ENCODE peak calls at places on chromosomes 2 and 18, in ten cellular contexts. X, U, I, G, W, T, V, Y, D and K are unnamed samples.

GRCh38 chr2:230899287-230899686 is 25.8 kb downstream of the GPR55 start:
- DNase-seq in X (no peak), U (no peak), I (no peak), G (no peak), W (no peak), T (no peak), V (peak; percentile 51), Y (peak; percentile 23), D (no peak), K (peak; percentile 15)

GRCh38 chr2:110101280-110101844 is 14.3 kb downstream of the MALL start:
- DNase-seq in X (peak; percentile 91), U (no peak), I (peak; percentile 97), G (peak; percentile 84), W (no peak), T (peak; percentile 96), V (peak; percentile 98), Y (no peak), D (peak; percentile 52), K (peak; percentile 98)

GRCh38 chr2:60350791-60351190 is 202.7 kb downstream of the BCL11A start:
- DNase-seq in X (no peak), U (no peak), I (no peak), G (no peak), W (no peak), T (no peak), V (no peak), Y (no peak), D (peak; percentile 78), K (no peak)

GRCh38 chr18:36066001-36066400 is 1.4 kb downstream of the RPRD1A start:
- DNase-seq in X (no peak), U (no peak), I (no peak), G (no peak), W (no peak), T (no peak), V (no peak), Y (no peak), D (no peak), K (no peak)

GRCh38 chr2:133599211-133599610 is 30.9 kb upstream of the NCKAP5 start:
- DNase-seq in X (no peak), U (no peak), I (no peak), G (no peak), W (no peak), T (no peak), V (no peak), Y (no peak), D (no peak), K (no peak)

GRCh38 chr18:75041586-75041985 is 167.4 kb downstream of the PTGR3 start:
- DNase-seq in X (peak; percentile 23), U (no peak), I (no peak), G (no peak), W (no peak), T (no peak), V (no peak), Y (no peak), D (no peak), K (no peak)

GRCh38 chr2:127763776-127764175 is 47.2 kb downstream of the WDR33 start:
- DNase-seq in X (no peak), U (no peak), I (no peak), G (no peak), W (no peak), T (no peak), V (no peak), Y (no peak), D (no peak), K (no peak)

GRCh38 chr2:205505344-205505743 is 177.0 kb upstream of the NRP2 start:
- DNase-seq in X (no peak), U (no peak), I (no peak), G (no peak), W (no peak), T (no peak), V (no peak), Y (no peak), D (no peak), K (no peak)

GRCh38 chr2:113206251-113206650 is 32.5 kb downstream of the PSD4 start:
- DNase-seq in X (no peak), U (no peak), I (no peak), G (no peak), W (no peak), T (no peak), V (peak; percentile 39), Y (no peak), D (no peak), K (peak; percentile 46)

GRCh38 chr18:21257383-21257782 is 15.4 kb downstream of the GREB1L start:
- DNase-seq in X (no peak), U (no peak), I (no peak), G (no peak), W (no peak), T (no peak), V (no peak), Y (no peak), D (no peak), K (no peak)

GRCh38 chr18:67568166-67568565 is 51.6 kb upstream of the DSEL start:
- DNase-seq in X (no peak), U (no peak), I (no peak), G (no peak), W (no peak), T (no peak), V (no peak), Y (no peak), D (no peak), K (no peak)

GRCh38 chr2:220913384-220913783 is 658.7 kb downstream of the EPHA4 start:
- DNase-seq in X (no peak), U (no peak), I (no peak), G (no peak), W (no peak), T (no peak), V (no peak), Y (no peak), D (no peak), K (no peak)

GRCh38 chr2:128958241-128958640 is 639.6 kb upstream of the HS6ST1 start:
- DNase-seq in X (no peak), U (no peak), I (no peak), G (no peak), W (no peak), T (no peak), V (no peak), Y (no peak), D (no peak), K (no peak)

GRCh38 chr2:160140001-160140400 is 60.1 kb downstream of the ITGB6 start:
- DNase-seq in X (no peak), U (no peak), I (no peak), G (no peak), W (no peak), T (no peak), V (no peak), Y (no peak), D (no peak), K (no peak)
- H3K27ac ChIP-seq in X (no peak overlapping the region), U (no peak overlapping the region), I (no peak overlapping the region), G (peak overlapping the region; percentile 24), W (no peak overlapping the region), T (peak overlapping the region; percentile 66), V (no peak overlapping the region), Y (no peak overlapping the region), D (peak overlapping the region; percentile 39), K (peak overlapping the region; percentile 34)

GRCh38 chr18:22420649-22421048 is 2.9 kb upstream of the CTAGE1 start:
- DNase-seq in X (no peak), U (no peak), I (no peak), G (no peak), W (no peak), T (no peak), V (no peak), Y (no peak), D (no peak), K (no peak)
- H3K36me3 ChIP-seq in X (no peaks in the 10 kb centered on the region), U (no peaks in the 10 kb centered on the region), I (no peaks in the 10 kb centered on the region), G (no peaks in the 10 kb centered on the region), W (no peaks in the 10 kb centered on the region), T (no peaks in the 10 kb centered on the region), V (no peaks in the 10 kb centered on the region), Y (no peaks in the 10 kb centered on the region), D (no peaks in the 10 kb centered on the region), K (no peaks in the 10 kb centered on the region)

GRCh38 chr2:224908820-224909219 is 133.4 kb downstream of the DOCK10 start:
- DNase-seq in X (no peak), U (no peak), I (no peak), G (no peak), W (no peak), T (no peak), V (no peak), Y (no peak), D (no peak), K (no peak)

GRCh38 chr2:224915126-224915525 is 127.1 kb downstream of the DOCK10 start:
- DNase-seq in X (no peak), U (no peak), I (no peak), G (no peak), W (no peak), T (no peak), V (no peak), Y (no peak), D (no peak), K (no peak)

GRCh38 chr2:224904390-224904789 is 137.9 kb downstream of the DOCK10 start:
- DNase-seq in X (no peak), U (no peak), I (no peak), G (no peak), W (no peak), T (no peak), V (no peak), Y (no peak), D (no peak), K (no peak)

GRCh38 chr2:224910535-224910934 is 131.7 kb downstream of the DOCK10 start:
- DNase-seq in X (no peak), U (no peak), I (no peak), G (no peak), W (no peak), T (no peak), V (no peak), Y (no peak), D (no peak), K (no peak)

DNA sequence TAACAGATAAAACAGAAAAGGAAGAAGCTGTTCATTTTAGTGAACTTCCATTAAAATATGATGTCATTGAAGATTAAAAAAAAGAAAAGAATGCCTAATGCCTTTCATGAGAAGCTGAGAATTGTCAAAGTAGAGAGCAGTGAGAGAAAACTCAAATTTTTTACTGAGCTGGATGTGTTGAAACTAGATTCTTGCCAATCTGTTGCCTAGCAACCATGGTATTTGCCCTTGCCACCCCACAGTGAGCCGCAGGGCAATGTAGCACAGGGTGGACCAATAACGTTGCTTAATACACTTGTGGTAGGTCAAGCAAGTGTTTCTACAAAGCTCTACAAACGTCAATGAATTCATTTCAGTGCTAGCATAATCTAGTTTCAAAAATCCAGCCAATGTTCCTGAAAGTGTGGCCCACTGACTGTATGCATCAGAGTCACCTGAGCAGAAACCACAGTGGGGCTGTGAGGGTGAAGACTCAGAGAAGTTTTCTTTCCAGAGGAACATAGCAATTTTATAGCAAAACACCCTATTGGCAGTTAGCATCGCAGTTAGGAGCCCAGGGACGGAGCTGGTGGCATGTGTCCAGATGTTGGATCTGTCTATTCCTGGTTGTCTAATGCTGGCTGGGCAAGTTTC is 132.3 kb downstream of the DOCK10 start:
- DNase-seq in X (no peak), U (no peak), I (peak; percentile 68), G (peak; percentile 17), W (no peak), T (peak; percentile 63), V (peak; percentile 84), Y (no peak), D (no peak), K (peak; percentile 73)
- H3K27ac ChIP-seq in X (no peak overlapping the region), U (no peak overlapping the region), I (peak overlapping the region; percentile 32), G (no peak overlapping the region), W (no peak overlapping the region), T (no peak overlapping the region), V (peak overlapping the region; percentile 85), Y (no peak overlapping the region), D (no peak overlapping the region), K (peak overlapping the region; percentile 87)

DNA sequence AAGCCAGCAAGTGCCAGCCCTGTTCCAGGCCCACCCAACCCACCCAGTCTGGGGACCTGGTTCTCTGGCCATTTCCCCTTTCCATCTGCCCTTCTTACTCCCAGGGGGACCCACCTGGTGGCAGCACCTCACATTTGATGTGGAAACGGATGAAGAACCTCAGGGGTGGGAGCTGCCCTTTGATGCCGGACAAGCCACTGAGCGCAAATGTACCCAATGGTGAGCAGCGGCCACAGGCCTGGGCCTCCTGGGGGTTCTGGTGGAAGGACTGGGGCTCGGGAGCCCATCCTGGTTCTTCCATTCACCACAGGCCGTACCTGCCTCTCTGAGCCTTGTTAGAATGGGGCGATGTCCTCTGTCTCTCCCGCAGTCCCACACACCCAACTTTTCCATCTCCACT is 84.7 kb downstream of the EPAS1 start:
- DNase-seq in X (no peak), U (no peak), I (no peak), G (no peak), W (no peak), T (no peak), V (no peak), Y (no peak), D (no peak), K (no peak)
- H3K36me3 ChIP-seq in X (peaks cover 4% of the 10 kb centered on the region), U (no peaks in the 10 kb centered on the region), I (peaks cover 100% of the 10 kb centered on the region), G (no peaks in the 10 kb centered on the region), W (no peaks in the 10 kb centered on the region), T (peaks cover 6% of the 10 kb centered on the region), V (no peaks in the 10 kb centered on the region), Y (no peaks in the 10 kb centered on the region), D (peaks cover 86% of the 10 kb centered on the region), K (peaks cover 86% of the 10 kb centered on the region)